ENCODE peak calls at places on chromosomes 5 and 9, in eight cellular contexts. One of them, this sample, is unnamed.

GRCh38 chr5:75536694-75537360 is 25.1 kb downstream of the POLK start:
- DNase-seq in activated T-cell treated with anti-CD3 and anti-CD28 coated beads, Interleukin-2, amount 50 U/mL, for 72 hours: no peak
- DNase-seq in CD8-positive, alpha-beta memory T cell: no peak
- DNase-seq in GM13976: no peak
- DNase-seq in cardiac fibroblast: no peak
- DNase-seq in COR-L47: peak
- DNase-seq in central memory CD4-positive, alpha-beta T cell: no peak
- DNase-seq in right cardiac atrium: peak
- DNase-seq in this sample: no peak

GRCh38 chr5:56175465-56175864 is 57.7 kb downstream of the ANKRD55 start:
- DNase-seq in cardiac fibroblast: peak
- DNase-seq in right cardiac atrium: no peak
- DNase-seq in COR-L47: no peak
- DNase-seq in GM13976: no peak
- DNase-seq in central memory CD4-positive, alpha-beta T cell: no peak
- DNase-seq in activated T-cell treated with anti-CD3 and anti-CD28 coated beads, Interleukin-2, amount 50 U/mL, for 72 hours: no peak
- DNase-seq in CD8-positive, alpha-beta memory T cell: no peak
- DNase-seq in this sample: peak

GRCh38 chr9:117083440-117083984 is 331.3 kb downstream of the ASTN2 start:
- DNase-seq in COR-L47: no peak
- DNase-seq in cardiac fibroblast: no peak
- DNase-seq in CD8-positive, alpha-beta memory T cell: no peak
- DNase-seq in activated T-cell treated with anti-CD3 and anti-CD28 coated beads, Interleukin-2, amount 50 U/mL, for 72 hours: no peak
- DNase-seq in right cardiac atrium: no peak
- DNase-seq in GM13976: no peak
- DNase-seq in central memory CD4-positive, alpha-beta T cell: no peak
- DNase-seq in this sample: no peak

GRCh38 chr9:126722252-126722921 is 82.5 kb upstream of the ZBTB43 start:
- DNase-seq in cardiac fibroblast: peak
- DNase-seq in central memory CD4-positive, alpha-beta T cell: peak
- DNase-seq in COR-L47: peak
- DNase-seq in activated T-cell treated with anti-CD3 and anti-CD28 coated beads, Interleukin-2, amount 50 U/mL, for 72 hours: peak
- DNase-seq in GM13976: peak
- DNase-seq in right cardiac atrium: peak
- DNase-seq in CD8-positive, alpha-beta memory T cell: peak
- DNase-seq in this sample: no peak

GRCh38 chr9:106801816-106802215 is 61.1 kb upstream of the ZNF462 start:
- DNase-seq in cardiac fibroblast: no peak
- DNase-seq in CD8-positive, alpha-beta memory T cell: no peak
- DNase-seq in central memory CD4-positive, alpha-beta T cell: no peak
- DNase-seq in activated T-cell treated with anti-CD3 and anti-CD28 coated beads, Interleukin-2, amount 50 U/mL, for 72 hours: no peak
- DNase-seq in GM13976: no peak
- DNase-seq in right cardiac atrium: no peak
- DNase-seq in COR-L47: no peak
- DNase-seq in this sample: no peak

GRCh38 chr5:120535900-120536299 is 71.8 kb downstream of the PRR16 start:
- DNase-seq in activated T-cell treated with anti-CD3 and anti-CD28 coated beads, Interleukin-2, amount 50 U/mL, for 72 hours: no peak
- DNase-seq in GM13976: no peak
- DNase-seq in CD8-positive, alpha-beta memory T cell: no peak
- DNase-seq in central memory CD4-positive, alpha-beta T cell: no peak
- DNase-seq in COR-L47: no peak
- DNase-seq in cardiac fibroblast: no peak
- DNase-seq in right cardiac atrium: no peak
- DNase-seq in this sample: no peak

GRCh38 chr5:179873176-179873575 is 14.6 kb upstream of the MRNIP start:
- DNase-seq in activated T-cell treated with anti-CD3 and anti-CD28 coated beads, Interleukin-2, amount 50 U/mL, for 72 hours: no peak
- DNase-seq in central memory CD4-positive, alpha-beta T cell: no peak
- DNase-seq in cardiac fibroblast: no peak
- DNase-seq in right cardiac atrium: no peak
- DNase-seq in COR-L47: no peak
- DNase-seq in GM13976: no peak
- DNase-seq in CD8-positive, alpha-beta memory T cell: no peak
- DNase-seq in this sample: no peak

GRCh38 chr9:111914749-111915424 is 18.3 kb downstream of the UGCG start:
- DNase-seq in activated T-cell treated with anti-CD3 and anti-CD28 coated beads, Interleukin-2, amount 50 U/mL, for 72 hours: no peak
- DNase-seq in right cardiac atrium: no peak
- DNase-seq in cardiac fibroblast: peak
- DNase-seq in CD8-positive, alpha-beta memory T cell: no peak
- DNase-seq in central memory CD4-positive, alpha-beta T cell: no peak
- DNase-seq in COR-L47: peak
- DNase-seq in GM13976: no peak
- DNase-seq in this sample: no peak

GRCh38 chr9:93658184-93658925 is 82.0 kb downstream of the PHF2 start:
- DNase-seq in CD8-positive, alpha-beta memory T cell: no peak
- DNase-seq in central memory CD4-positive, alpha-beta T cell: no peak
- DNase-seq in COR-L47: no peak
- DNase-seq in right cardiac atrium: peak
- DNase-seq in activated T-cell treated with anti-CD3 and anti-CD28 coated beads, Interleukin-2, amount 50 U/mL, for 72 hours: no peak
- DNase-seq in cardiac fibroblast: no peak
- DNase-seq in GM13976: no peak
- DNase-seq in this sample: no peak

GRCh38 chr5:104843822-104844221 is 1281.2 kb upstream of the NUDT12 start:
- DNase-seq in cardiac fibroblast: no peak
- DNase-seq in central memory CD4-positive, alpha-beta T cell: no peak
- DNase-seq in CD8-positive, alpha-beta memory T cell: no peak
- DNase-seq in activated T-cell treated with anti-CD3 and anti-CD28 coated beads, Interleukin-2, amount 50 U/mL, for 72 hours: no peak
- DNase-seq in GM13976: no peak
- DNase-seq in right cardiac atrium: no peak
- DNase-seq in COR-L47: no peak
- DNase-seq in this sample: no peak

GRCh38 chr5:9108156-9108555 is 437.7 kb downstream of the SEMA5A start:
- DNase-seq in cardiac fibroblast: no peak
- DNase-seq in right cardiac atrium: no peak
- DNase-seq in activated T-cell treated with anti-CD3 and anti-CD28 coated beads, Interleukin-2, amount 50 U/mL, for 72 hours: no peak
- DNase-seq in central memory CD4-positive, alpha-beta T cell: no peak
- DNase-seq in GM13976: no peak
- DNase-seq in COR-L47: no peak
- DNase-seq in CD8-positive, alpha-beta memory T cell: no peak
- DNase-seq in this sample: no peak

GRCh38 chr9:100216178-100216787 is 117.2 kb downstream of the INVS start:
- DNase-seq in COR-L47: no peak
- DNase-seq in central memory CD4-positive, alpha-beta T cell: peak
- DNase-seq in right cardiac atrium: no peak
- DNase-seq in CD8-positive, alpha-beta memory T cell: peak
- DNase-seq in cardiac fibroblast: peak
- DNase-seq in GM13976: peak
- DNase-seq in activated T-cell treated with anti-CD3 and anti-CD28 coated beads, Interleukin-2, amount 50 U/mL, for 72 hours: peak
- DNase-seq in this sample: no peak

GRCh38 chr5:78624011-78624541 is 24.5 kb downstream of the LHFPL2 start:
- DNase-seq in activated T-cell treated with anti-CD3 and anti-CD28 coated beads, Interleukin-2, amount 50 U/mL, for 72 hours: no peak
- DNase-seq in COR-L47: no peak
- DNase-seq in central memory CD4-positive, alpha-beta T cell: no peak
- DNase-seq in cardiac fibroblast: no peak
- DNase-seq in right cardiac atrium: no peak
- DNase-seq in GM13976: no peak
- DNase-seq in CD8-positive, alpha-beta memory T cell: no peak
- DNase-seq in this sample: no peak

GRCh38 chr5:8396756-8397155 is 527.8 kb downstream of the MTRR start:
- DNase-seq in right cardiac atrium: no peak
- DNase-seq in activated T-cell treated with anti-CD3 and anti-CD28 coated beads, Interleukin-2, amount 50 U/mL, for 72 hours: no peak
- DNase-seq in COR-L47: no peak
- DNase-seq in central memory CD4-positive, alpha-beta T cell: no peak
- DNase-seq in CD8-positive, alpha-beta memory T cell: no peak
- DNase-seq in GM13976: no peak
- DNase-seq in cardiac fibroblast: no peak
- DNase-seq in this sample: no peak

GRCh38 chr9:127567119-127567897 is 44.8 kb upstream of the STXBP1 start:
- DNase-seq in right cardiac atrium: peak
- DNase-seq in cardiac fibroblast: peak
- DNase-seq in central memory CD4-positive, alpha-beta T cell: no peak
- DNase-seq in CD8-positive, alpha-beta memory T cell: no peak
- DNase-seq in GM13976: no peak
- DNase-seq in COR-L47: no peak
- DNase-seq in activated T-cell treated with anti-CD3 and anti-CD28 coated beads, Interleukin-2, amount 50 U/mL, for 72 hours: no peak
- DNase-seq in this sample: no peak

This sample was measured in AG09309.